ENCODE peak calls at places on chromosomes 6 and 20, in ten cellular contexts. P is activated T-cell treated with anti-CD3 and anti-CD28 coated beads for 48 hours; G is T-cell; F is HTR-8/SVneo; S is NCI-H1694 treated with DMSO at 0.1 percent for 48 hours; N is NCI-H1930; H is caudate nucleus; J is neural crest cell; O is T47D; E is stimulated activated naive CD8-positive, alpha-beta T cell treated with anti-CD3 and anti-CD28 coated beads, Interleukin-15, amount 100 ng/mL, for 72 hours. L is an unnamed sample.

GRCh38 chr6:47083586-47084047 is 41.5 kb upstream of the ADGRF1 start:
- DNase-seq in P (no peak), N (no peak), O (peak), S (peak), G (no peak), J (no peak), F (peak), E (no peak), H (no peak), L (no peak)

GRCh38 chr20:58084566-58084965 is 143.9 kb downstream of the ANKRD60 start:
- DNase-seq in E (no peak), P (no peak), G (no peak), J (no peak), F (no peak), N (no peak), H (no peak), O (no peak), S (no peak), L (no peak)

GRCh38 chr6:132604635-132605150 is 15.2 kb upstream of the TAAR5 start:
- DNase-seq in G (no peak), F (no peak), J (no peak), P (no peak), N (no peak), O (no peak), H (no peak), E (no peak), S (no peak), L (no peak)

GRCh38 chr6:142387997-142388815 is 86.4 kb downstream of the ADGRG6 start:
- DNase-seq in H (no peak), E (no peak), O (no peak), J (no peak), P (no peak), S (peak), N (no peak), G (no peak), F (no peak), L (no peak)

GRCh38 chr6:10411131-10411914 is 3.6 kb downstream of the TFAP2A start:
- DNase-seq in O (no peak), S (peak), H (no peak), N (no peak), P (no peak), E (no peak), G (no peak), F (no peak), J (no peak), L (no peak)

GRCh38 chr6:105192707-105193465 is 13.1 kb upstream of the POPDC3 start:
- DNase-seq in E (no peak), N (no peak), P (no peak), O (no peak), H (no peak), G (no peak), S (no peak), J (no peak), F (no peak), L (no peak)

GRCh38 chr6:138654715-138655634 is 118.6 kb upstream of the CCDC28A start:
- DNase-seq in G (no peak), P (no peak), N (no peak), F (no peak), H (no peak), J (no peak), S (no peak), O (no peak), E (peak), L (no peak)

GRCh38 chr6:11393713-11394627 is 143.6 kb upstream of the TMEM170B start:
- DNase-seq in E (no peak), O (no peak), J (no peak), F (peak), S (no peak), H (no peak), P (no peak), N (no peak), G (no peak), L (no peak)

GRCh38 chr20:24469116-24470030 is at the start of gene SYNDIG1:
- DNase-seq in G (no peak), O (no peak), P (no peak), J (peak), F (no peak), N (no peak), S (no peak), H (peak), E (no peak), L (no peak)

GRCh38 chr20:34995696-34996095 is 40.0 kb downstream of the MYH7B start:
- DNase-seq in G (no peak), O (no peak), S (no peak), E (no peak), F (no peak), J (no peak), N (no peak), H (no peak), P (no peak), L (no peak)

GRCh38 chr20:46230811-46231282 is 77.5 kb downstream of the CDH22 start:
- DNase-seq in G (no peak), F (peak), O (peak), N (no peak), E (no peak), H (peak), J (peak), P (no peak), S (no peak), L (no peak)

GRCh38 chr20:48595495-48596475 is 232.0 kb downstream of the PREX1 start:
- DNase-seq in P (no peak), E (no peak), J (no peak), H (no peak), G (no peak), F (no peak), S (no peak), O (no peak), N (no peak), L (no peak)

GRCh38 chr6:46172176-46172575 is 1.4 kb upstream of the ENPP5 start:
- DNase-seq in G (no peak), O (no peak), F (no peak), P (no peak), N (no peak), H (no peak), J (no peak), E (no peak), S (no peak), L (no peak)

GRCh38 chr6:11085758-11086435 is 7.7 kb upstream of the SMIM13 start:
- DNase-seq in H (no peak), G (no peak), N (no peak), J (no peak), P (no peak), E (no peak), F (peak), O (no peak), S (no peak), L (no peak)

GRCh38 chr6:122956376-122956775 is 39.7 kb upstream of the CLVS2 start:
- DNase-seq in G (no peak), S (no peak), O (no peak), F (no peak), N (no peak), P (no peak), E (no peak), H (no peak), J (no peak), L (no peak)

GRCh38 chr6:166938704-166939103 is 17.6 kb downstream of the RNASET2 start:
- DNase-seq in O (no peak), P (no peak), N (no peak), H (no peak), F (no peak), E (no peak), S (no peak), J (no peak), G (no peak), L (no peak)